ENCODE peak calls at places on chromosome 14, in seven cellular contexts. W, T, F, J, U, Y and M are unnamed samples.

GRCh38 chr14:58638231-58639205 is 756 bp downstream of the DACT1 start:
- DNase-seq in W (peak; percentile 59), T (peak; percentile 77), F (no peak), J (peak; percentile 35), U (no peak), Y (no peak), M (no peak)

GRCh38 chr14:22561661-22562579 is 27.1 kb downstream of the DAD1 start:
- DNase-seq in W (no peak), T (no peak), F (peak; percentile 70), J (no peak), U (no peak), Y (no peak), M (no peak)

GRCh38 chr14:24241829-24242443 is 487 bp downstream of the TINF2 start:
- DNase-seq in W (peak; percentile 94), T (peak; percentile 99), F (peak; percentile 94), J (peak; percentile 91), U (peak; percentile 93), Y (no peak), M (peak; percentile 87)

GRCh38 chr14:93794756-93795155 is 6.5 kb upstream of the PRIMA1 start:
- DNase-seq in W (no peak), T (no peak), F (no peak), J (no peak), U (no peak), Y (no peak), M (no peak)

GRCh38 chr14:74825008-74825407 is 50.9 kb downstream of the PROX2 start:
- DNase-seq in W (no peak), T (no peak), F (no peak), J (no peak), U (no peak), Y (peak; percentile 14), M (no peak)

GRCh38 chr14:94066089-94066676 is 14.8 kb downstream of the DDX24 start:
- DNase-seq in W (no peak), T (no peak), F (no peak), J (peak; percentile 27), U (no peak), Y (no peak), M (no peak)

GRCh38 chr14:63924375-63924774 is 71.6 kb downstream of the SYNE2 start:
- DNase-seq in W (no peak), T (no peak), F (no peak), J (no peak), U (no peak), Y (no peak), M (no peak)

GRCh38 chr14:53408175-53408879 is 255.2 kb upstream of the DDHD1 start:
- DNase-seq in W (no peak), T (no peak), F (no peak), J (no peak), U (no peak), Y (no peak), M (no peak)

GRCh38 chr14:51087024-51087423 is 7.9 kb downstream of the TRIM9 start:
- DNase-seq in W (no peak), T (no peak), F (no peak), J (peak; percentile 54), U (peak; percentile 45), Y (peak; percentile 28), M (no peak)

GRCh38 chr14:93031505-93032300 is 84.0 kb downstream of the ITPK1 start:
- DNase-seq in W (no peak), T (no peak), F (no peak), J (no peak), U (no peak), Y (no peak), M (no peak)

GRCh38 chr14:35878272-35879140 is 52.4 kb downstream of the BRMS1L start:
- DNase-seq in W (no peak), T (no peak), F (no peak), J (no peak), U (peak; percentile 49), Y (peak; percentile 58), M (peak; percentile 88)

GRCh38 chr14:73998736-73999135 is 20.4 kb downstream of the ENTPD5 start:
- DNase-seq in W (no peak), T (no peak), F (no peak), J (no peak), U (no peak), Y (no peak), M (no peak)

GRCh38 chr14:104724407-104724980 is 465 bp downstream of the ADSS1 start:
- DNase-seq in W (peak; percentile 24), T (peak; percentile 11), F (peak; percentile 49), J (no peak), U (peak; percentile 36), Y (no peak), M (no peak)

GRCh38 chr14:104075530-104076151 is 9.9 kb upstream of the ASPG start:
- DNase-seq in W (no peak), T (no peak), F (no peak), J (no peak), U (no peak), Y (no peak), M (no peak)